ENCODE peak calls at places on chromosomes 16 and 17, in five cellular contexts. One of them, this sample, is unnamed.

GRCh38 chr16:733382-734207 is 6.7 kb downstream of the HAGHL start:
- DNase-seq in GM23338: peak
- DNase-seq in RWPE1: no peak
- DNase-seq in AG04449: no peak
- DNase-seq in ovary: no peak
- DNase-seq in this sample: no peak

GRCh38 chr16:78607465-78607864 is 508.0 kb downstream of the WWOX start:
- DNase-seq in GM23338: no peak
- DNase-seq in RWPE1: peak
- DNase-seq in AG04449: no peak
- DNase-seq in ovary: peak
- DNase-seq in this sample: peak

GRCh38 chr17:74757931-74758845 is 9.8 kb downstream of the NHERF1 start:
- DNase-seq in GM23338: no peak
- DNase-seq in RWPE1: peak
- DNase-seq in AG04449: no peak
- DNase-seq in ovary: no peak
- DNase-seq in this sample: peak

GRCh38 chr17:38907930-38908675 is 17.3 kb upstream of the LASP1NB start:
- DNase-seq in GM23338: no peak
- DNase-seq in RWPE1: no peak
- DNase-seq in AG04449: no peak
- DNase-seq in ovary: no peak
- DNase-seq in this sample: no peak

GRCh38 chr17:67474081-67474661 is 97.1 kb downstream of the PITPNC1 start:
- DNase-seq in GM23338: peak
- DNase-seq in RWPE1: no peak
- DNase-seq in AG04449: peak
- DNase-seq in ovary: peak
- DNase-seq in this sample: peak

GRCh38 chr17:20966869-20967268 is 75.9 kb downstream of the USP22 start:
- DNase-seq in GM23338: no peak
- DNase-seq in RWPE1: no peak
- DNase-seq in AG04449: no peak
- DNase-seq in ovary: no peak
- DNase-seq in this sample: no peak

GRCh38 chr16:17784073-17784472 is 313.3 kb upstream of the XYLT1 start:
- DNase-seq in GM23338: peak
- DNase-seq in RWPE1: peak
- DNase-seq in AG04449: no peak
- DNase-seq in ovary: no peak
- DNase-seq in this sample: peak

GRCh38 chr16:50045412-50045811 is 20.4 kb upstream of the HEATR3 start:
- DNase-seq in GM23338: no peak
- DNase-seq in RWPE1: no peak
- DNase-seq in AG04449: no peak
- DNase-seq in ovary: no peak
- DNase-seq in this sample: no peak

GRCh38 chr17:76264425-76264754 is 758 bp upstream of the UBALD2 start:
- DNase-seq in GM23338: no peak
- DNase-seq in RWPE1: no peak
- DNase-seq in AG04449: no peak
- DNase-seq in ovary: no peak
- DNase-seq in this sample: no peak

GRCh38 chr17:43767053-43767712 is 8.6 kb upstream of the SOST start:
- DNase-seq in GM23338: no peak
- DNase-seq in RWPE1: no peak
- DNase-seq in AG04449: no peak
- DNase-seq in ovary: no peak
- DNase-seq in this sample: no peak

GRCh38 chr16:22213801-22214200 is 7.7 kb downstream of the EEF2K start:
- DNase-seq in GM23338: no peak
- DNase-seq in RWPE1: no peak
- DNase-seq in AG04449: no peak
- DNase-seq in ovary: no peak
- DNase-seq in this sample: no peak

GRCh38 chr17:61405686-61406542 is 6.3 kb downstream of the TBX2 start:
- DNase-seq in GM23338: peak
- DNase-seq in RWPE1: no peak
- DNase-seq in AG04449: no peak
- DNase-seq in ovary: no peak
- DNase-seq in this sample: no peak

GRCh38 chr16:16925432-16925831 is 545.3 kb downstream of the XYLT1 start:
- DNase-seq in GM23338: no peak
- DNase-seq in RWPE1: no peak
- DNase-seq in AG04449: no peak
- DNase-seq in ovary: no peak
- DNase-seq in this sample: no peak

GRCh38 chr16:80208015-80208414 is 332.8 kb upstream of the DYNLRB2 start:
- DNase-seq in GM23338: no peak
- DNase-seq in RWPE1: no peak
- DNase-seq in AG04449: no peak
- DNase-seq in ovary: no peak
- DNase-seq in this sample: no peak

GRCh38 chr16:24869033-24869432 is 23.3 kb downstream of the SLC5A11 start:
- DNase-seq in GM23338: no peak
- DNase-seq in RWPE1: no peak
- DNase-seq in AG04449: no peak
- DNase-seq in ovary: no peak
- DNase-seq in this sample: no peak